ENCODE peak calls at places on chromosomes 6 and 20, in ten cellular contexts. P, K, V, A, S, E, D, B, T and F are unnamed samples.
A peak's percentile ranks its signal among the peaks of the same experiment; 100 is the strongest.

GRCh38 chr6:17281100-17281496 is at the start of gene RBM24:
- DNase-seq in V (peak; percentile 79), P (peak; percentile 13), E (peak; percentile 13), K (peak; percentile 56), B (peak; percentile 73), A (peak; percentile 78), S (no peak), T (peak; percentile 89), D (peak; percentile 52), F (peak; percentile 73)

GRCh38 chr20:31322504-31322903 is 14.1 kb upstream of the DEFB116 start:
- DNase-seq in D (no peak), A (no peak), V (no peak), S (no peak), K (no peak), T (no peak), E (no peak), P (no peak), B (no peak), F (no peak)

GRCh38 chr6:168078943-168079405 is at the start of gene FRMD1:
- DNase-seq in A (no peak), B (no peak), T (no peak), V (no peak), D (no peak), K (no peak), E (no peak), S (no peak), P (no peak), F (no peak)

GRCh38 chr6:111494951-111495350 is 11.9 kb upstream of the REV3L start:
- DNase-seq in B (no peak), E (no peak), A (no peak), T (no peak), S (no peak), V (no peak), P (no peak), K (no peak), D (no peak), F (no peak)

GRCh38 chr20:6590891-6591679 is 176.4 kb upstream of the BMP2 start:
- DNase-seq in A (peak; percentile 69), K (no peak), B (no peak), V (no peak), T (peak; percentile 90), P (no peak), D (no peak), E (no peak), S (no peak), F (no peak)

GRCh38 chr6:65569505-65569904 is 137.5 kb downstream of the EYS start:
- DNase-seq in P (no peak), T (no peak), D (no peak), K (no peak), E (no peak), S (no peak), A (no peak), V (no peak), B (no peak), F (no peak)

GRCh38 chr6:96700931-96701330 is 136.3 kb downstream of the GPR63 start:
- DNase-seq in E (no peak), S (no peak), V (no peak), T (no peak), K (no peak), P (no peak), B (no peak), A (no peak), D (no peak), F (no peak)

GRCh38 chr6:162029873-162030576 is 697.5 kb downstream of the PRKN start:
- DNase-seq in D (no peak), E (no peak), B (no peak), K (no peak), T (peak; percentile 38), A (no peak), P (no peak), S (no peak), V (no peak), F (no peak)

GRCh38 chr6:80211295-80211694 is 104.8 kb downstream of the BCKDHB start:
- DNase-seq in S (no peak), D (no peak), V (no peak), A (no peak), T (peak; percentile 27), K (no peak), B (no peak), P (no peak), E (no peak), F (no peak)

GRCh38 chr20:24084281-24084680 is 95.7 kb upstream of the GGTLC1 start:
- DNase-seq in B (no peak), T (no peak), P (no peak), K (no peak), A (no peak), D (no peak), E (no peak), V (no peak), S (no peak), F (no peak)

GRCh38 chr6:292506-293184 is 358 bp downstream of the DUSP22 start:
- DNase-seq in E (peak; percentile 63), T (peak; percentile 71), P (no peak), V (peak; percentile 83), B (no peak), D (peak; percentile 84), A (peak; percentile 38), S (no peak), K (peak; percentile 76), F (peak; percentile 67)

GRCh38 chr20:51001697-51002265 is 21.1 kb downstream of the KCNG1 start:
- DNase-seq in V (no peak), B (no peak), P (no peak), S (no peak), K (no peak), T (no peak), E (no peak), A (no peak), D (no peak), F (no peak)

GRCh38 chr6:85498596-85499258 is 48.8 kb downstream of the NT5E start:
- DNase-seq in B (no peak), P (no peak), A (peak; percentile 59), K (no peak), D (no peak), T (peak; percentile 13), S (no peak), V (no peak), E (no peak), F (peak; percentile 23)

GRCh38 chr6:28756555-28756918 is 167.2 kb downstream of the TRIM27 start:
- DNase-seq in E (no peak), S (no peak), P (no peak), A (no peak), D (no peak), K (no peak), T (no peak), B (no peak), V (no peak), F (no peak)

GRCh38 chr6:44386929-44387345 is 569 bp upstream of the CDC5L start:
- DNase-seq in D (peak; percentile 32), V (no peak), K (no peak), T (peak; percentile 84), A (peak; percentile 59), P (peak; percentile 66), S (no peak), B (no peak), E (no peak), F (peak; percentile 20)

GRCh38 chr6:71404967-71405278 is 116.3 kb downstream of the OGFRL1 start:
- DNase-seq in K (no peak), D (no peak), B (no peak), S (no peak), T (no peak), E (no peak), V (no peak), A (no peak), P (no peak), F (no peak)

GRCh38 chr6:3426817-3427739 is 29.8 kb downstream of the SLC22A23 start:
- DNase-seq in D (no peak), A (no peak), S (no peak), T (no peak), B (no peak), K (no peak), P (no peak), V (no peak), E (no peak), F (peak; percentile 28)

GRCh38 chr6:45454008-45454911 is 76.5 kb upstream of the SUPT3H start:
- DNase-seq in S (no peak), E (no peak), K (no peak), D (no peak), B (no peak), V (no peak), P (no peak), A (peak; percentile 45), T (peak; percentile 79), F (no peak)

GRCh38 chr6:137494281-137494966 is at the start of gene OLIG3:
- DNase-seq in P (no peak), D (peak; percentile 52), S (peak; percentile 1), V (no peak), E (peak; percentile 13), K (no peak), B (no peak), T (no peak), A (no peak), F (no peak)

GRCh38 chr20:40009542-40009941 is 679.5 kb downstream of the MAFB start:
- DNase-seq in D (no peak), E (no peak), S (no peak), B (no peak), P (no peak), T (peak; percentile 70), V (no peak), K (no peak), A (no peak), F (no peak)

GRCh38 chr6:148954461-148954860 is 207.6 kb downstream of the UST start:
- DNase-seq in B (no peak), V (no peak), P (no peak), S (no peak), A (no peak), T (no peak), D (no peak), K (no peak), E (no peak), F (no peak)

GRCh38 chr20:63120286-63121090 is 95.4 kb downstream of the YTHDF1 start:
- DNase-seq in D (no peak), S (no peak), B (no peak), T (no peak), P (no peak), A (no peak), V (no peak), E (no peak), K (no peak), F (no peak)

GRCh38 chr20:32573167-32573851 is 11.8 kb downstream of the NOL4L start:
- DNase-seq in T (no peak), S (no peak), K (no peak), E (no peak), B (no peak), D (no peak), V (no peak), P (no peak), A (no peak), F (no peak)

GRCh38 chr6:37784585-37784967 is 35.0 kb upstream of the ZFAND3 start:
- DNase-seq in K (no peak), B (no peak), T (peak; percentile 41), V (no peak), D (no peak), S (peak; percentile 85), E (no peak), P (peak; percentile 73), A (no peak), F (peak; percentile 11)

GRCh38 chr6:15994814-15995459 is 133.9 kb upstream of the MYLIP start:
- DNase-seq in D (no peak), V (no peak), A (no peak), P (no peak), B (no peak), K (peak; percentile 30), T (no peak), E (no peak), S (no peak), F (no peak)

GRCh38 chr6:132219901-132220300 is 181.4 kb downstream of the MOXD1 start:
- DNase-seq in V (no peak), D (no peak), B (no peak), S (no peak), T (peak; percentile 23), A (no peak), K (no peak), E (no peak), P (no peak), F (no peak)

GRCh38 chr6:169975286-169975685 is 223.9 kb downstream of the ERMARD start:
- DNase-seq in V (no peak), A (no peak), P (no peak), D (peak; percentile 12), E (no peak), T (no peak), S (no peak), B (no peak), K (no peak), F (no peak)

GRCh38 chr6:69865126-69865525 is 1.2 kb upstream of the COL19A1 start:
- DNase-seq in T (peak; percentile 81), P (no peak), D (no peak), A (peak; percentile 66), K (peak; percentile 5), S (no peak), E (no peak), V (no peak), B (no peak), F (no peak)